ENCODE peak calls at places on chromosome 1, in five cellular contexts. X is GM12878, G is HepG2, C is H1, J is K562. E is an unnamed sample.
A peak's percentile ranks its signal among the peaks of the same experiment; 100 is the strongest.

GRCh38 chr1:38038836-38039235 is 7.8 kb downstream of the POU3F1 start:
- DNase-seq in C (no peak), G (no peak), X (no peak), J (no peak), E (no peak)

GRCh38 chr1:55584521-55585401 is 369.6 kb upstream of the USP24 start:
- DNase-seq in C (no peak), X (no peak), G (no peak), J (no peak), E (peak; percentile 23)

GRCh38 chr1:230937370-230937769 is 41.3 kb downstream of the TTC13 start:
- DNase-seq in X (no peak), C (no peak), G (no peak), J (no peak), E (no peak)

GRCh38 chr1:21565285-21565684 is 56.1 kb downstream of the ALPL start:
- DNase-seq in X (no peak), C (no peak), J (no peak), G (no peak), E (no peak)

GRCh38 chr1:244248426-244248825 is 197.3 kb downstream of the ZBTB18 start:
- DNase-seq in C (no peak), J (no peak), G (no peak), X (no peak), E (no peak)

GRCh38 chr1:84260852-84261518 is 40.5 kb upstream of the SAMD13 start:
- DNase-seq in G (peak; percentile 13), C (no peak), X (no peak), J (no peak), E (no peak)

GRCh38 chr1:230067441-230067870 is 418 bp downstream of the GALNT2 start:
- DNase-seq in G (peak; percentile 16), J (peak; percentile 61), X (no peak), C (peak; percentile 63), E (peak; percentile 59)

GRCh38 chr1:207454046-207454964 is at the start of gene CR2:
- DNase-seq in J (peak; percentile 71), C (peak; percentile 80), X (no peak), G (peak; percentile 3), E (peak; percentile 93)

GRCh38 chr1:175499595-175500367 is 243.6 kb downstream of the TNR start:
- DNase-seq in X (no peak), J (no peak), C (no peak), G (no peak), E (no peak)

GRCh38 chr1:223886516-223886921 is 40.8 kb upstream of the TP53BP2 start:
- DNase-seq in C (no peak), G (peak; percentile 63), X (no peak), J (no peak), E (no peak)

GRCh38 chr1:11833497-11833896 is 14.1 kb downstream of the NPPA start:
- DNase-seq in G (no peak), X (no peak), J (no peak), C (no peak), E (no peak)

GRCh38 chr1:72481420-72481819 is 199.1 kb upstream of the NEGR1 start:
- DNase-seq in J (no peak), G (no peak), C (no peak), X (no peak), E (no peak)

GRCh38 chr1:54105736-54106269 is 47.0 kb downstream of the CDCP2 start:
- DNase-seq in G (no peak), X (no peak), J (no peak), C (peak; percentile 33), E (no peak)

GRCh38 chr1:147892731-147893214 is 9.8 kb upstream of the GJA8 start:
- DNase-seq in C (no peak), J (peak; percentile 55), X (no peak), G (peak; percentile 28), E (peak; percentile 72)

GRCh38 chr1:174874337-174875053 is 125.3 kb upstream of the CACYBP start:
- DNase-seq in J (no peak), C (no peak), X (peak; percentile 40), G (no peak), E (peak; percentile 90)

GRCh38 chr1:37892151-37893047 is 33.0 kb upstream of the MTF1 start:
- DNase-seq in G (no peak), C (no peak), J (peak; percentile 45), X (no peak), E (no peak)

GRCh38 chr1:113035086-113035485 is 37.9 kb upstream of the LRIG2 start:
- DNase-seq in X (no peak), C (no peak), G (no peak), J (no peak), E (no peak)

GRCh38 chr1:51473716-51474115 is 45.4 kb downstream of the EPS15 start:
- DNase-seq in G (no peak), X (no peak), C (no peak), J (no peak), E (no peak)

GRCh38 chr1:66607458-66607857 is 73.5 kb downstream of the SGIP1 start:
- DNase-seq in X (no peak), J (peak; percentile 14), G (no peak), C (peak; percentile 50), E (peak; percentile 62)

GRCh38 chr1:41534181-41535076 is 49.9 kb upstream of the EDN2 start:
- DNase-seq in G (no peak), J (no peak), C (no peak), X (no peak), E (no peak)

GRCh38 chr1:109300650-109301151 is 6.1 kb downstream of the MYBPHL start:
- DNase-seq in X (no peak), J (peak; percentile 71), C (no peak), G (no peak), E (no peak)

GRCh38 chr1:155069551-155070391 is 6.2 kb downstream of the EFNA4 start:
- DNase-seq in X (no peak), C (no peak), J (peak; percentile 47), G (no peak), E (peak; percentile 76)

GRCh38 chr1:170768929-170769328 is 105.0 kb downstream of the PRRX1 start:
- DNase-seq in X (no peak), C (no peak), J (no peak), G (no peak), E (no peak)

GRCh38 chr1:222928212-222928611 is 113.4 kb downstream of the DISP1 start:
- DNase-seq in J (peak; percentile 10), G (peak; percentile 49), X (no peak), C (peak; percentile 55), E (peak; percentile 89)

GRCh38 chr1:235567812-235568444 is 63.7 kb upstream of the B3GALNT2 start:
- DNase-seq in G (no peak), C (no peak), X (no peak), J (no peak), E (no peak)

GRCh38 chr1:117886101-117886795 is 43.2 kb downstream of the GDAP2 start:
- DNase-seq in X (no peak), C (no peak), J (no peak), G (no peak), E (no peak)

GRCh38 chr1:35580949-35581388 is 7.9 kb downstream of the TFAP2E start:
- DNase-seq in X (no peak), G (no peak), C (no peak), J (no peak), E (no peak)

GRCh38 chr1:7372477-7373120 is 398.5 kb upstream of the VAMP3 start:
- DNase-seq in C (no peak), X (no peak), G (no peak), J (peak; percentile 7), E (no peak)

GRCh38 chr1:31765041-31765467 is 914 bp upstream of the ADGRB2 start:
- DNase-seq in X (no peak), J (peak; percentile 72), C (no peak), G (no peak), E (peak; percentile 69)

GRCh38 chr1:51819810-51820209 is 58.7 kb downstream of the NRDC start:
- DNase-seq in G (no peak), C (no peak), X (no peak), J (no peak), E (no peak)

GRCh38 chr1:68136187-68136586 is 85.8 kb upstream of the DIRAS3 start:
- DNase-seq in G (no peak), J (no peak), C (no peak), X (no peak), E (no peak)

GRCh38 chr1:204358145-204358544 is 1.6 kb downstream of the PLEKHA6 start:
- DNase-seq in C (no peak), G (no peak), J (no peak), X (no peak), E (no peak)

GRCh38 chr1:204358605-204359004 is 1.1 kb downstream of the PLEKHA6 start:
- DNase-seq in G (no peak), J (no peak), C (no peak), X (no peak), E (no peak)

GRCh38 chr1:204360314-204360713 is 585 bp upstream of the PLEKHA6 start:
- DNase-seq in G (no peak), X (no peak), C (no peak), J (no peak), E (no peak)

GRCh38 chr1:204359131-204359473 is 627 bp downstream of the PLEKHA6 start:
- DNase-seq in G (no peak), C (peak; percentile 66), X (no peak), J (no peak), E (no peak)

DNA sequence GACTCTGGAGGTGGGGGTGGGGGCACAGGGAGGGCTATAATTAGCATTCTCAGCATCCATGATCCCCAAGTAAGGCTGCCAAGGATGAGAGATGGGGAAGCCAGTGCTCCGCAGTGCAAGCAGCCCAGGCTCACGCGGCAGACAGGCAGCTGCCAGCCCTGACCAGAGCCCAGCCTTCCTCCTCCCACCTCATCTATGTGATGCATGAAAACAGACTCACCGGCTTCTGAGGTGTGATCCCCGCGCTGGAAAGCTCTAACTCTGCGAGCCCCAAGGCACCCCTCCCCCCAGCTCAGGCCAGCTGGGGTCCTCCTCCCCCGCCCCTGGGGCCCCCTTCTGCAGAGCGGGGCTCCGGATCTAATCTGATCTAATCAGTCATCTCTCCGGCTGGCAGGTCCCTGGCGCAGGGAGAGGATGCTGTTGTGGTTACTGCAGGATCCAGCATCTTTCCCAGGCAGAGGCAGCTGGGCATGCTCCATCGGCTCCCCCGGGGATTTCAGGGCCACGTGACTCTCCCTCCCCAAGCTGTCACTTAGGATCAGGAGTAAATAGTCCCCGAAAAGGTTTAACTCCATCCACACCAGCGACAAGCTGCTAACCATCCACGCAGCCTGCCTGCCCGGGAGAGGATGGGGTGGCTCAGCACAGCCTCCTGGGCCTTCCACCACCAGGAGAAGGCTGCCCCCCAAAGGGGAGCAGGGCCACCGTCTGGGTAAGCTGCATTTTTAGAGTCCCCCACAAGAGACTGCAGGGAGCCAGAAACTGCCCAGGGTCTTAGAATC is at the start of gene PLEKHA6:
- DNase-seq in G (no peak), J (peak; percentile 42), X (no peak), C (peak; percentile 83), E (peak; percentile 67)
- TF ChIP-seq CREB1 in G (no peak), J (no peak), X (no peak), C (no peak), E (no peak)

GRCh38 chr1:24960071-24960801 is 30.2 kb upstream of the RUNX3 start:
- DNase-seq in X (no peak), C (no peak), G (no peak), J (no peak), E (no peak)
- H3K4me3 ChIP-seq in X (peak overlapping the region; percentile 97), C (no peak overlapping the region), G (no peak overlapping the region), J (no peak overlapping the region), E (no peak overlapping the region)

GRCh38 chr1:161128591-161129420 is 3.7 kb downstream of the DEDD start:
- DNase-seq in X (no peak), C (no peak), J (peak; percentile 15), G (no peak), E (no peak)
- H3K79me2 ChIP-seq in X (peaks cover 41% of the 10 kb centered on the region), C (no peaks in the 10 kb centered on the region), J (peaks cover 52% of the 10 kb centered on the region), G (peaks cover 35% of the 10 kb centered on the region), E (peaks cover 71% of the 10 kb centered on the region)

GRCh38 chr1:92484472-92485373 is 2.0 kb downstream of the GFI1 start:
- DNase-seq in X (no peak), G (no peak), J (no peak), C (peak; percentile 79), E (peak; percentile 64)
- TF ChIP-seq CREB1 in X (no peak), G (no peak), J (no peak), C (no peak), E (no peak)

E was measured in GM23338.